ENCODE peak calls at places on chromosomes 12 and 14, in eight cellular contexts. G is mucosa of descending colon, Y is colonic mucosa, F is heart left ventricle, O is DND-41, X is GM06990, H is spleen, P is thyroid gland. R is an unnamed sample.

GRCh38 chr12:32261638-32262037 is 137.7 kb upstream of the FGD4 start:
- DNase-seq in G (no peak), P (no peak), Y (no peak), O (no peak), F (no peak), H (no peak), X (no peak), R (no peak)

GRCh38 chr12:59491877-59492276 is 104.0 kb upstream of the SLC16A7 start:
- DNase-seq in X (no peak), P (no peak), F (no peak), G (no peak), Y (no peak), H (no peak), O (no peak), R (no peak)

GRCh38 chr12:84355561-84355960 is 557.0 kb downstream of the SLC6A15 start:
- DNase-seq in O (no peak), F (no peak), G (no peak), Y (no peak), H (no peak), P (no peak), X (no peak), R (no peak)

GRCh38 chr14:105581551-105582341 is 55.4 kb downstream of the TMEM121 start:
- DNase-seq in P (no peak), O (no peak), X (peak; percentile 80), Y (no peak), G (no peak), H (peak; percentile 79), F (no peak), R (no peak)

GRCh38 chr14:103801459-103801858 is 45.9 kb downstream of the PPP1R13B start:
- DNase-seq in P (peak; percentile 51), F (no peak), H (no peak), X (no peak), Y (no peak), O (no peak), G (peak; percentile 7), R (no peak)

GRCh38 chr12:104865080-104865479 is 93.0 kb downstream of the SLC41A2 start:
- DNase-seq in F (no peak), H (no peak), P (no peak), Y (no peak), O (no peak), X (peak; percentile 43), G (no peak), R (no peak)

GRCh38 chr14:99677231-99677891 is 6.7 kb upstream of the CYP46A1 start:
- DNase-seq in F (peak; percentile 40), Y (no peak), O (no peak), H (no peak), P (peak; percentile 76), X (no peak), G (no peak), R (no peak)

GRCh38 chr12:62832027-62832426 is 102.9 kb downstream of the PPM1H start:
- DNase-seq in G (no peak), X (no peak), F (no peak), H (no peak), O (no peak), Y (no peak), P (no peak), R (no peak)

GRCh38 chr14:81193924-81194633 is 26.7 kb downstream of the GTF2A1 start:
- DNase-seq in F (no peak), H (no peak), Y (no peak), P (no peak), G (no peak), O (peak; percentile 25), X (no peak), R (no peak)

GRCh38 chr12:3293446-3294161 is 197.4 kb upstream of the PRMT8 start:
- DNase-seq in H (no peak), O (no peak), G (no peak), P (no peak), X (no peak), F (no peak), Y (no peak), R (no peak)

GRCh38 chr12:54021432-54022013 is 6.7 kb upstream of the HOXC6 start:
- DNase-seq in Y (no peak), O (no peak), H (no peak), F (no peak), P (no peak), X (peak; percentile 64), G (no peak), R (no peak)

GRCh38 chr12:54019111-54019811 is 9.0 kb upstream of the HOXC6 start:
- DNase-seq in X (no peak), Y (no peak), P (no peak), O (no peak), H (no peak), F (no peak), G (no peak), R (no peak)

GRCh38 chr12:54020587-54020969 is 7.7 kb upstream of the HOXC6 start:
- DNase-seq in F (no peak), X (no peak), P (no peak), Y (no peak), G (no peak), O (no peak), H (no peak), R (no peak)

GRCh38 chr12:54019924-54020586 is 8.2 kb upstream of the HOXC6 start:
- DNase-seq in F (peak; percentile 70), X (no peak), G (no peak), O (no peak), Y (no peak), H (no peak), P (no peak), R (no peak)

DNA sequence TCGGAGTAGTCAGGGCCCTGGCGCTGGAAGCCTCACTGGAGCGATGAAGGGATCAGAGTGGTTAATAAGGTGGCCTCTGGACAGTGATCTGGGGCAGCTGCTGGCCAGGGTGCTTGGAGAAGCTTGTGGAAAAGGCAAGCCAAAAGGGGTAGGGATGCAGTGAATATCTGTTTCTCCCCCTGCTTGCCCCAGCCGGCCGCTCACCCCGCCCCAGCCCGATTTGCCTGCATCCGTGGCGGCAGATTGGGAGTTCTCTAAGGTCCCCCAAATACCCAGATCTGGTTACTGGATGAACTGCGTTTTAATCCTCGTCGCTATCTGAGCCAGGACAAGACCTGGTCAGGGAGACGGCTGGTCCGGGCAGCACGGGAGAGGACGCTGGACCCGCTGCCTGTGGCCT is 7.2 kb upstream of the HOXC6 start:
- DNase-seq in O (no peak), H (no peak), G (no peak), F (no peak), P (no peak), X (no peak), Y (no peak), R (no peak)
- H3K4me3 ChIP-seq in O (no peak overlapping the region), H (no peak overlapping the region), G (no peak overlapping the region), F (no peak overlapping the region), P (no peak overlapping the region), X (no peak overlapping the region), Y (no peak overlapping the region), R (no peak overlapping the region)

GRCh38 chr12:113591480-113591971 is 119.9 kb upstream of the LHX5 start:
- DNase-seq in X (peak; percentile 28), O (no peak), H (peak; percentile 68), F (no peak), Y (no peak), P (peak; percentile 55), G (peak; percentile 12), R (no peak)
- H3K4me3 ChIP-seq in X (peak overlapping the region; percentile 10), O (no peak overlapping the region), H (no peak overlapping the region), F (no peak overlapping the region), Y (no peak overlapping the region), P (no peak overlapping the region), G (no peak overlapping the region), R (no peak overlapping the region)

GRCh38 chr12:111597731-111598636 is 1.1 kb downstream of the ATXN2 start:
- DNase-seq in H (peak; percentile 91), O (peak; percentile 41), Y (peak; percentile 69), G (peak; percentile 65), X (peak; percentile 52), P (peak; percentile 60), F (peak; percentile 54), R (peak; percentile 5)

GRCh38 chr12:111599459-111600295 is 562 bp upstream of the ATXN2 start:
- DNase-seq in G (peak; percentile 88), H (peak; percentile 95), P (peak; percentile 90), O (peak; percentile 92), Y (peak; percentile 93), X (peak; percentile 95), F (peak; percentile 95), R (peak; percentile 79)

GRCh38 chr12:111602348-111602747 is 3.2 kb upstream of the ATXN2 start:
- DNase-seq in O (no peak), G (no peak), H (no peak), X (no peak), Y (no peak), P (no peak), F (no peak), R (no peak)

GRCh38 chr12:111598637-111599458 is at the start of gene ATXN2:
- DNase-seq in O (no peak), Y (peak; percentile 67), H (peak; percentile 92), G (peak; percentile 68), P (peak; percentile 62), F (peak; percentile 67), X (peak; percentile 45), R (peak; percentile 62)

GRCh38 chr12:111600296-111600562 is 1.1 kb upstream of the ATXN2 start:
- DNase-seq in Y (no peak), H (no peak), O (no peak), F (no peak), P (no peak), X (no peak), G (no peak), R (no peak)
- H3K4me3 ChIP-seq in Y (peak overlapping the region; percentile 70), H (peak overlapping the region; percentile 98), O (peak overlapping the region; percentile 98), F (peak overlapping the region; percentile 98), P (no peak overlapping the region), X (peak overlapping the region; percentile 91), G (no peak overlapping the region), R (peak overlapping the region; percentile 94)

DNA sequence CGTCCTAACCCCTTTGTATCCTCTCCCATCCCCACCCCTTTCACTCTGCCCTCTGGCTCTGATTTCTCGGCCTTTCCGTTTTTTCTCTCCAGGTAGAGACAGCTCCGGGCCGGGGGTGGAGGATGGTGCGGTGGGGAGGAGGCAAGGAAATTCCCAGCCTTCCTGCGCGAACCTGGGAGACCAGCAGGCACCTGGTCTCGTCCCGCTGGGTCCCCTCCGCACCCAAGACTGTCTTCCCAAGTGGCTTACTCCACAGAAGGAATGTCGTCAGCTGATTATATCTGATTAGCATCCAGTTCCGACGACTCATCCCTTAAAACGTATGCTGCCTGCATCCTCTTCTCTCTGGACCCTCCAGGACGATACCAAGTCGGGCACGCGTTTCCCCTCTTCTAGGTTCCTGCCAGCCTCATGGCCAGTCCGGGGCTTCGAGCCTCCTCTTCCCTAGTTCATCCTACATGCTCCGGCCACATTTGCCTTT is 42.2 kb upstream of the CAPRIN2 start:
- DNase-seq in O (no peak), X (no peak), Y (no peak), H (no peak), P (no peak), G (no peak), F (no peak), R (no peak)
- H3K4me3 ChIP-seq in O (no peak overlapping the region), X (no peak overlapping the region), Y (peak overlapping the region; percentile 46), H (peak overlapping the region; percentile 52), P (no peak overlapping the region), G (no peak overlapping the region), F (peak overlapping the region; percentile 67), R (no peak overlapping the region)

GRCh38 chr14:42965512-42965911 is 1358.8 kb downstream of the LRFN5 start:
- DNase-seq in G (no peak), H (no peak), F (no peak), O (no peak), P (no peak), Y (no peak), X (no peak), R (no peak)
- H3K4me3 ChIP-seq in G (no peak overlapping the region), H (no peak overlapping the region), F (no peak overlapping the region), O (no peak overlapping the region), P (no peak overlapping the region), Y (no peak overlapping the region), X (no peak overlapping the region), R (no peak overlapping the region)

R was measured in effector memory CD4-positive, alpha-beta T cell.